ENCODE peak calls at places on chromosomes 12 and 14, in four cellular contexts. J is tibial artery; D is CD8-positive, alpha-beta T cell; P is fibroblast of villous mesenchyme. V is an unnamed sample.

GRCh38 chr14:88194531-88194930 is 128.5 kb downstream of the KCNK10 start:
- DNase-seq in J (no peak), D (no peak), P (no peak), V (no peak)

GRCh38 chr12:53131844-53132243 is 28.6 kb downstream of the SOAT2 start:
- DNase-seq in D (no peak), J (no peak), P (no peak), V (no peak)

GRCh38 chr12:104596128-104596799 is 139.5 kb downstream of the CHST11 start:
- DNase-seq in J (peak), P (peak), D (no peak), V (peak)

GRCh38 chr14:105591052-105591451 is 64.7 kb downstream of the TMEM121 start:
- DNase-seq in P (no peak), J (no peak), D (no peak), V (no peak)

GRCh38 chr14:51610766-51611165 is 40.9 kb upstream of the FRMD6 start:
- DNase-seq in P (no peak), J (no peak), D (no peak), V (peak)

GRCh38 chr14:80493620-80494019 is 282.3 kb upstream of the DIO2 start:
- DNase-seq in J (no peak), D (no peak), P (no peak), V (no peak)

GRCh38 chr12:64890873-64891468 is 66.5 kb downstream of the TBC1D30 start:
- DNase-seq in D (no peak), P (peak), J (no peak), V (no peak)

GRCh38 chr12:2329811-2330210 is 277.0 kb downstream of the CACNA1C start:
- DNase-seq in J (no peak), P (peak), D (no peak), V (no peak)

GRCh38 chr12:96041181-96041580 is 5.8 kb upstream of the LTA4H start:
- DNase-seq in D (no peak), J (no peak), P (no peak), V (no peak)

GRCh38 chr14:103543721-103544626 is 15.0 kb downstream of the TRMT61A start:
- DNase-seq in D (no peak), J (peak), P (no peak), V (no peak)

GRCh38 chr12:122499991-122500684 is 594 bp downstream of the ZCCHC8 start:
- DNase-seq in P (peak), J (peak), D (peak), V (peak)

GRCh38 chr12:118354903-118355302 is 17.8 kb downstream of the TAOK3 start:
- DNase-seq in P (no peak), J (no peak), D (no peak), V (no peak)

GRCh38 chr14:65000868-65001600 is 14.3 kb downstream of the FNTB start:
- DNase-seq in J (no peak), P (no peak), D (no peak), V (no peak)

DNA sequence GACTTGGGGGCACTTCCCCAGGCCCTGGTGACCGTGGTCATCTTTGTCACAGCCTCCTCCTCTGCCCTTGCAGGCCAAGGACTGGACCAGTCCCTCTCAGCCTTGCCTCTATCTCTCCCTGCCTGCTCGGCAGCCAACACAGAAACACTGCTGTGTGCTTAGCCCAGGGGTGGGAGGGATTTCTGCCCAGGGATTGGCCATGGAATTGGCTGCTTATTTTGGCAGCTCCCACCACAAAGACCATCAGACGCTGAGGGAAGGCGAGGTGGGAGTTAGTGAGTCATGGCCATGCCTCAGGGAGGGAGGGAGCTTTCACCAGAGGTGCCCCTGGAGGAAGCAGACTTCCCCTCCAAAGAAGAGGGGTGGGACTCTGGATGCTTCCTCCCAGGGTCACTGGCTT is 21.1 kb downstream of the B4GALNT3 start:
- DNase-seq in D (no peak), J (peak), P (no peak), V (peak)
- H3K4me3 ChIP-seq in D (no peak), J (peak), P (no peak), V (no peak)

DNA sequence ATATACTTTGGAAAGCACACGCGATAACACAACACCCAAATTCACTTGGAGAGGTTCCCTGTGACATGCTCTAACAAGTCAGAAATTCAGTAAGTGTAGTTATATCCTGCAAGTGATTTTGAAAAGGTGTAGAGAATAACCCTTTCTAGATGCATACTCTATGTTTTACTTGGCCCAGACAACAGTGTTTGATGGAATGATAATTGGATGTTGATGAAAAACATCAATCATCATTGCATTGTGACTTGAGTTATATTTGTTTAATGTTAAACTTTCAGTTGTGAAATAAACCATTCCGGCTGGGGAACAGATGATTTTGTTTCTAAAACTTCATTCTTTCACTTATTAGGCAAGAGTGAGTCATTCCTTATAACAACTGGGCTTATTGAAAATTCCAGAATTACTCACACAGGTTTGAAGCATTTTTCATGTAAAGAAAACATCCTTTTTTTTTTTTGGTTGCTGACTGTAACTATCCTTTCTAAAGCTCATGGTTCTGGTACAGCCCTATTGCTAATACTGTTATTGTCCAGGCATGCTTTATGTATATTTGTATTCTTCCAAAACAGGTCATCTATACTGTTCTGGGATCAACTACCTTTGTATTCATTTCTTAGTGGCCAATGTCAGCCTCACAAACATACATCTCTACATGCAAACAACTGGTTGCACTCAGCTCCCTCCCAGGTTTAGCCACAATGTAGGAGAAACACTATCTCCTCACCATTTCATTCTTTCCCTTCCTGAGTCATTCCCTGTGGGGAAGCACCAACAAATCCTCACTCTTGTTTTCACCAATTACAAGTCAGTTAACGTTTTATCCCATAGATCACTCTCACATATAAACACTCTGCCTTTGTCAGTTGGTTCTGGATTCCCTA is 121.2 kb upstream of the LRIG3 start:
- DNase-seq in D (no peak), J (no peak), P (peak), V (peak)
- H3K4me3 ChIP-seq in D (no peak), J (no peak), P (peak), V (peak)

DNA sequence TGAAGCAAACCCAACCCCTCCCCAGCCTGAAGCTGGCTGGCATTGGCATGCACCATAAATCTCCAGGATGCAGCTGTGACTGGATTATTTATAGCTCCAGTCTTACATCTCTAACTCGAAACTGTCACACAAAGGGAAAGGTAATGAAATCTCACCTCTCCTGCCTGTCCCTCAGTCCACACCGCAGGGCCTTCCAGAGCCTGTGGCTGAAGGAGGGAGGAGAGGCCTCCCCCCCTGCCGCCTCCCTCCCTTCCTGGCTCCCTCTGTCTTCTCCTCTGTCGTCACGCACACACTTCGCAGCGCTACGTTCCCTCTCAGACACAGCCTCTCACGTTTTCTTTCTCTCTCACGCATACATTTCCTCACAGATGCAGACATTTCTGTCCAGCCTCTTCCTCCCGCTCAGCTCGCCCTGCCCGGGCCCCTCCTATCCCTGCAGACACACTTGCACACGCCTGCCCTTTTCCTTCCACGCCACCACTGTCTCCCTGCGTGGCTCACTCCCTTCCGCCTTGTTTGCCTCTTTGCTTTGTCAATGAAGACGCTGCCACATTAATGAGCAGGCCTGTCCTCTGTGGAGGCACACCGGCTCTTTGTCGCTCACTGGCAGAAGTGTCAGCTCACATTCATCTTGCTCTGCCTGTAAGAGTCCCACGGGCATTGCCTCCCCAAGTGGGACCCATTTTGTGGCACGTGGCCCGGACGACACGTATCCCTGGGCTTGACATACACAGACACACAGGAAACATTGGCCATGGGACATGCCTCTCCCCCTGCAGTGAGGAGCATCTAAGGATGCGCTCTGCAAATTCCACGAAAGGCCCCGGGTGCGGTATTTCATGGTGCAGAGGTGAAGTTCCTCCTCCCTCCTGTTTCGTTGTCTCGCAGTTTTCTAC is 27.9 kb downstream of the IRF2BPL start:
- DNase-seq in D (no peak), P (peak), J (peak), V (no peak)
- H3K4me3 ChIP-seq in D (no peak), P (no peak), J (peak), V (no peak)

DNA sequence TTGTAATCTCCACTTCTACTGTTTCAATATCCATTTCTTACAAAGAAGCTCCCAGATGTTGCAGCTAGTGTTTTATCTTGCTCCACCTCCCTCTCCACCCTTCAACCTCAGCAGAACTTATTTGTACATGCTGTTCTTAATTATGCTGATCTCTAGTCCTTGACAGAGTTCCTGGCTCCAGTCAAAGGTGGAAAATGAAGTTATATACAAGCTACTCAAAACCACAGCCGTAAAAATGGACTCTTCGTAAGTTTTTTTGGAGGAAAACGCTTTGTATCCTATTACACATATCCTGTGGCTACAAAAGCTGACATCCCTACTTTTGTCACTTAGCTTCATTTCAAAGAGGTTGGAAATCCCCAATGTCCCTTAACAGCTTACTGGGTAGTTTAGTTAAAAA is 1.3 kb downstream of the CLEC1A start:
- DNase-seq in P (peak), D (no peak), J (no peak), V (no peak)
- H3K4me3 ChIP-seq in P (no peak), D (no peak), J (no peak), V (no peak)

GRCh38 chr14:79011091-79011919 is 841.1 kb downstream of the NRXN3 start:
- DNase-seq in D (no peak), P (peak), J (no peak), V (no peak)

GRCh38 chr14:79017561-79017960 is 847.4 kb downstream of the NRXN3 start:
- DNase-seq in D (no peak), P (no peak), J (no peak), V (no peak)

GRCh38 chr14:79016828-79017505 is 846.8 kb downstream of the NRXN3 start:
- DNase-seq in P (peak), D (no peak), J (no peak), V (no peak)

GRCh38 chr14:79009286-79009685 is 839.1 kb downstream of the NRXN3 start:
- DNase-seq in D (no peak), J (no peak), P (no peak), V (no peak)

GRCh38 chr14:79011920-79012204 is 841.7 kb downstream of the NRXN3 start:
- DNase-seq in D (no peak), J (no peak), P (no peak), V (no peak)
- H3K4me3 ChIP-seq in D (no peak), J (no peak), P (no peak), V (no peak)

DNA sequence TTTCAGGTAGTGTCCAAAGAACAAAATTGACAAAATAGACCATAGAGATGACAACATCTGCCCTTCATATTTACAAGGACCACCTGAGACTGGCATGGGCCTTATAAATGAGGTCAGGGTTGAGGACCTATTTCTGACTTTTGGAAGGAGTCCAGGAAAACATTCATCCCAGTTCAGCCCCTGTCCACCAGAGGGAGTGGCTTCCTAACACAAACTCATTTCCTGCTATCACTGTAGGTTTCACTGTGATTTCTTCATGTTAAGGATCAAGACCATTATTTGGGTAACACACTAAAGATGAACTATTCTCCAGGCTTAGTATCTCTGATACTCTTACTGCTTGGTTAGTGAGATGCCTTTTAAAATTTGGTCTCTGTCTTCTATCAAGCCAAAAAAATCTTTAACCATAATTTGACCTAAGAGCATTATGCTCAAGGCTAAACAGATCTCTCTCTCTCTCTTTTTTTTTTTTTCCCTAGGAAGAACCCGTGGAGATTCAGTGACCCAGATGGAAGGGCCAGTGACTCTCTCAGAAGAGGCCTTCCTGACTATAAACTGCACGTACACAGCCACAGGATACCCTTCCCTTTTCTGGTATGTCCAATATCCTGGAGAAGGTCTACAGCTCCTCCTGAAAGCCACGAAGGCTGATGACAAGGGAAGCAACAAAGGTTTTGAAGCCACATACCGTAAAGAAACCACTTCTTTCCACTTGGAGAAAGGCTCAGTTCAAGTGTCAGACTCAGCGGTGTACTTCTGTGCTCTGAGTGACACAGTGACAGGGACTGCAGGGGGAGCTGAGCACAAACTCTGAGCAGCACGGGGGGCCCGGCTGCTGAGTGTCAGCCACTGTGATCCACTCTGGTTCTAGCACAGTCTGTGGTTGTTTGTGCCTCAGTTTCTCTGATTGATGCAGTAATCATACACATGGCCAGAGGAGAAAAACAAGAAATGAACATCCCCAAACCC is 267.6 kb upstream of the OR4E1 start:
- DNase-seq in J (no peak), P (peak), D (peak), V (no peak)
- H3K4me3 ChIP-seq in J (no peak), P (no peak), D (peak), V (no peak)

DNA sequence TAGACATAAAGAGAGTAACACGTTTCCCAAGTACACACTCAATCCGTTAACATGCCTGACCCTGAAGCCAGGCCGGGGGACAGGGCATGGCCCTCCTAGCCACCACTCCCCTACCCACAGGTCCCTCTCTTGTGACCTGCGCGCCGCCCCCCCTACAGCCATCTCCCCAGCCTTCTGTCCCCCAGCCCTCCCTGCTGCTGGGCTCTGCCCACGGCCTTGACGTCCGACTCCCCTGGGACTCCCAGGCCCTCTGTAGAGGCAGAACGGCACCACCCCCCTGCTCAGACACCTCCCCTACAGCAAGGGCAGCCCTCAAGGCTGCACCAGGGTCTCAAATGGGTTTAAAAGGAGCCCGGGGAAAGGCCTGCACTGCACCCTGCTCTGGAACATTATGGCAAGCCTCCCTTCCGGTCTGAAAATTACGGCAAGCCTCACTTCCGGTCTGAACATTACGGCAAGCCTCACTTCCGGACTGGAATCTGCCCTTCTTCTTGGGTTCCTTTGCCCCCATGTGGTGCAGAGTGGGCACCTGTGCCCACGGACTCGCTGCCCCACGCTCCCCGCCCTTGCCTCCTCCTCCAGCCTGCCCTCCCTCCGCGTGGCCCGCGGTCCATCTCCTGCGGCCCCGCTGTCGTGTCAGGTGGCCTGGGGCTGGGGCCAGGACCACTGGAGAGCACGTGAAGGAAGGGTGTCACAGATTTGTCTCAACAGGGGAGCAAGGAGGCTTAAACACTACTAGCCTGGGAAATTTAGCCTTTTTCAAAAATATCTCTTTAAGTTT is 77.6 kb downstream of the MOK start:
- DNase-seq in P (no peak), J (no peak), D (no peak), V (no peak)
- H3K4me3 ChIP-seq in P (no peak), J (peak), D (no peak), V (no peak)